ENCODE peak calls at places on chromosomes 16 and 17, in six cellular contexts. One of them, this sample, is unnamed.
A peak's percentile ranks its signal among the peaks of the same experiment; 100 is the strongest.

GRCh38 chr17:48722924-48723554 is at the start of gene PRAC2:
- DNase-seq in neural crest cell: no peak
- DNase-seq in endodermal cell: peak; percentile 85
- DNase-seq in upper lobe of right lung: no peak
- DNase-seq in Calu3: no peak
- DNase-seq in gastrocnemius medialis: no peak
- DNase-seq in this sample: no peak

GRCh38 chr16:69318177-69318910 is 7.2 kb downstream of the VPS4A start:
- DNase-seq in neural crest cell: no peak
- DNase-seq in endodermal cell: no peak
- DNase-seq in upper lobe of right lung: peak; percentile 62
- DNase-seq in Calu3: no peak
- DNase-seq in gastrocnemius medialis: no peak
- DNase-seq in this sample: no peak

GRCh38 chr17:78343433-78344201 is 16.3 kb downstream of the SOCS3 start:
- DNase-seq in neural crest cell: no peak
- DNase-seq in endodermal cell: peak; percentile 64
- DNase-seq in upper lobe of right lung: peak; percentile 85
- DNase-seq in Calu3: peak; percentile 61
- DNase-seq in gastrocnemius medialis: peak; percentile 50
- DNase-seq in this sample: peak; percentile 53

GRCh38 chr17:39015546-39015935 is 48.3 kb upstream of the FBXO47 start:
- DNase-seq in neural crest cell: no peak
- DNase-seq in endodermal cell: no peak
- DNase-seq in upper lobe of right lung: no peak
- DNase-seq in Calu3: no peak
- DNase-seq in gastrocnemius medialis: no peak
- DNase-seq in this sample: no peak

GRCh38 chr16:51465026-51465425 is 314.0 kb upstream of the SALL1 start:
- DNase-seq in neural crest cell: no peak
- DNase-seq in endodermal cell: no peak
- DNase-seq in upper lobe of right lung: no peak
- DNase-seq in Calu3: no peak
- DNase-seq in gastrocnemius medialis: no peak
- DNase-seq in this sample: no peak

GRCh38 chr17:8250101-8250500 is 1.0 kb downstream of the PFAS start:
- DNase-seq in neural crest cell: no peak
- DNase-seq in endodermal cell: no peak
- DNase-seq in upper lobe of right lung: no peak
- DNase-seq in Calu3: no peak
- DNase-seq in gastrocnemius medialis: no peak
- DNase-seq in this sample: no peak

GRCh38 chr17:22467720-22468119 is 775.4 kb downstream of the KCNJ18 start:
- DNase-seq in neural crest cell: no peak
- DNase-seq in endodermal cell: no peak
- DNase-seq in upper lobe of right lung: no peak
- DNase-seq in Calu3: no peak
- DNase-seq in gastrocnemius medialis: no peak
- DNase-seq in this sample: no peak

GRCh38 chr17:40530988-40531971 is 29.9 kb upstream of the TNS4 start:
- DNase-seq in neural crest cell: no peak
- DNase-seq in endodermal cell: peak; percentile 61
- DNase-seq in upper lobe of right lung: peak; percentile 57
- DNase-seq in Calu3: no peak
- DNase-seq in gastrocnemius medialis: peak; percentile 11
- DNase-seq in this sample: no peak

GRCh38 chr17:40060887-40061480 is 1.8 kb upstream of the THRA start:
- DNase-seq in neural crest cell: no peak
- DNase-seq in endodermal cell: peak; percentile 56
- DNase-seq in upper lobe of right lung: no peak
- DNase-seq in Calu3: peak; percentile 64
- DNase-seq in gastrocnemius medialis: no peak
- DNase-seq in this sample: no peak

GRCh38 chr16:66457888-66458287 is 30.8 kb downstream of the BEAN1 start:
- DNase-seq in neural crest cell: no peak
- DNase-seq in endodermal cell: peak; percentile 47
- DNase-seq in upper lobe of right lung: no peak
- DNase-seq in Calu3: no peak
- DNase-seq in gastrocnemius medialis: no peak
- DNase-seq in this sample: no peak

GRCh38 chr17:14211778-14212177 is 24.9 kb downstream of the CDRT15 start:
- DNase-seq in neural crest cell: no peak
- DNase-seq in endodermal cell: peak; percentile 78
- DNase-seq in upper lobe of right lung: peak; percentile 72
- DNase-seq in Calu3: no peak
- DNase-seq in gastrocnemius medialis: no peak
- DNase-seq in this sample: peak; percentile 55

GRCh38 chr16:66375451-66375850 is 9.0 kb downstream of the CDH5 start:
- DNase-seq in neural crest cell: no peak
- DNase-seq in endodermal cell: no peak
- DNase-seq in upper lobe of right lung: no peak
- DNase-seq in Calu3: no peak
- DNase-seq in gastrocnemius medialis: no peak
- DNase-seq in this sample: no peak

GRCh38 chr16:29989111-29989858 is 6.1 kb downstream of the HIRIP3 start:
- DNase-seq in neural crest cell: no peak
- DNase-seq in endodermal cell: no peak
- DNase-seq in upper lobe of right lung: peak; percentile 80
- DNase-seq in Calu3: no peak
- DNase-seq in gastrocnemius medialis: no peak
- DNase-seq in this sample: no peak

GRCh38 chr17:32943206-32943605 is 15.3 kb downstream of the TMEM98 start:
- DNase-seq in neural crest cell: no peak
- DNase-seq in endodermal cell: peak; percentile 35
- DNase-seq in upper lobe of right lung: no peak
- DNase-seq in Calu3: no peak
- DNase-seq in gastrocnemius medialis: no peak
- DNase-seq in this sample: no peak

GRCh38 chr16:1174477-1175357 is 21.8 kb downstream of the CACNA1H start:
- DNase-seq in neural crest cell: no peak
- DNase-seq in endodermal cell: no peak
- DNase-seq in upper lobe of right lung: no peak
- DNase-seq in Calu3: peak; percentile 59
- DNase-seq in gastrocnemius medialis: no peak
- DNase-seq in this sample: no peak

GRCh38 chr16:79372504-79373184 is 227.9 kb downstream of the MAF start:
- DNase-seq in neural crest cell: no peak
- DNase-seq in endodermal cell: no peak
- DNase-seq in upper lobe of right lung: no peak
- DNase-seq in Calu3: peak; percentile 24
- DNase-seq in gastrocnemius medialis: no peak
- DNase-seq in this sample: peak; percentile 45

GRCh38 chr16:84603115-84603816 is 14.6 kb downstream of the COTL1 start:
- DNase-seq in neural crest cell: no peak
- DNase-seq in endodermal cell: no peak
- DNase-seq in upper lobe of right lung: peak; percentile 85
- DNase-seq in Calu3: peak; percentile 65
- DNase-seq in gastrocnemius medialis: peak; percentile 81
- DNase-seq in this sample: no peak

GRCh38 chr17:37701424-37702020 is 43.3 kb downstream of the HNF1B start:
- DNase-seq in neural crest cell: peak; percentile 16
- DNase-seq in endodermal cell: peak; percentile 87
- DNase-seq in upper lobe of right lung: peak; percentile 72
- DNase-seq in Calu3: peak; percentile 93
- DNase-seq in gastrocnemius medialis: no peak
- DNase-seq in this sample: no peak

GRCh38 chr16:79437764-79438728 is 162.5 kb downstream of the MAF start:
- DNase-seq in neural crest cell: peak; percentile 25
- DNase-seq in endodermal cell: peak; percentile 72
- DNase-seq in upper lobe of right lung: peak; percentile 71
- DNase-seq in Calu3: peak; percentile 8
- DNase-seq in gastrocnemius medialis: peak; percentile 75
- DNase-seq in this sample: no peak

GRCh38 chr16:81143921-81144471 is 47.8 kb upstream of the GCSH start:
- DNase-seq in neural crest cell: no peak
- DNase-seq in endodermal cell: no peak
- DNase-seq in upper lobe of right lung: no peak
- DNase-seq in Calu3: peak; percentile 93
- DNase-seq in gastrocnemius medialis: no peak
- DNase-seq in this sample: no peak

GRCh38 chr17:76911299-76912007 is 43.2 kb downstream of the MGAT5B start:
- DNase-seq in neural crest cell: no peak
- DNase-seq in endodermal cell: no peak
- DNase-seq in upper lobe of right lung: no peak
- DNase-seq in Calu3: no peak
- DNase-seq in gastrocnemius medialis: no peak
- DNase-seq in this sample: no peak

GRCh38 chr16:56611281-56611833 is 3.0 kb downstream of the MT2A start:
- DNase-seq in neural crest cell: no peak
- DNase-seq in endodermal cell: no peak
- DNase-seq in upper lobe of right lung: no peak
- DNase-seq in Calu3: no peak
- DNase-seq in gastrocnemius medialis: peak; percentile 98
- DNase-seq in this sample: no peak

GRCh38 chr17:71437176-71437575 is 683.6 kb upstream of the SOX9 start:
- DNase-seq in neural crest cell: no peak
- DNase-seq in endodermal cell: no peak
- DNase-seq in upper lobe of right lung: no peak
- DNase-seq in Calu3: no peak
- DNase-seq in gastrocnemius medialis: no peak
- DNase-seq in this sample: no peak
- TF ChIP-seq CTCF in neural crest cell: no peak
- TF ChIP-seq CTCF in endodermal cell: no peak
- TF ChIP-seq CTCF in upper lobe of right lung: no peak
- TF ChIP-seq CTCF in Calu3: no peak
- TF ChIP-seq CTCF in gastrocnemius medialis: no peak
- TF ChIP-seq CTCF in this sample: no peak

GRCh38 chr16:23378256-23378655 is 74.7 kb downstream of the COG7 start:
- DNase-seq in neural crest cell: no peak
- DNase-seq in endodermal cell: no peak
- DNase-seq in upper lobe of right lung: no peak
- DNase-seq in Calu3: no peak
- DNase-seq in gastrocnemius medialis: no peak
- DNase-seq in this sample: no peak
- TF ChIP-seq CTCF in neural crest cell: no peak
- TF ChIP-seq CTCF in endodermal cell: no peak
- TF ChIP-seq CTCF in upper lobe of right lung: no peak
- TF ChIP-seq CTCF in Calu3: no peak
- TF ChIP-seq CTCF in gastrocnemius medialis: no peak
- TF ChIP-seq CTCF in this sample: no peak

DNA sequence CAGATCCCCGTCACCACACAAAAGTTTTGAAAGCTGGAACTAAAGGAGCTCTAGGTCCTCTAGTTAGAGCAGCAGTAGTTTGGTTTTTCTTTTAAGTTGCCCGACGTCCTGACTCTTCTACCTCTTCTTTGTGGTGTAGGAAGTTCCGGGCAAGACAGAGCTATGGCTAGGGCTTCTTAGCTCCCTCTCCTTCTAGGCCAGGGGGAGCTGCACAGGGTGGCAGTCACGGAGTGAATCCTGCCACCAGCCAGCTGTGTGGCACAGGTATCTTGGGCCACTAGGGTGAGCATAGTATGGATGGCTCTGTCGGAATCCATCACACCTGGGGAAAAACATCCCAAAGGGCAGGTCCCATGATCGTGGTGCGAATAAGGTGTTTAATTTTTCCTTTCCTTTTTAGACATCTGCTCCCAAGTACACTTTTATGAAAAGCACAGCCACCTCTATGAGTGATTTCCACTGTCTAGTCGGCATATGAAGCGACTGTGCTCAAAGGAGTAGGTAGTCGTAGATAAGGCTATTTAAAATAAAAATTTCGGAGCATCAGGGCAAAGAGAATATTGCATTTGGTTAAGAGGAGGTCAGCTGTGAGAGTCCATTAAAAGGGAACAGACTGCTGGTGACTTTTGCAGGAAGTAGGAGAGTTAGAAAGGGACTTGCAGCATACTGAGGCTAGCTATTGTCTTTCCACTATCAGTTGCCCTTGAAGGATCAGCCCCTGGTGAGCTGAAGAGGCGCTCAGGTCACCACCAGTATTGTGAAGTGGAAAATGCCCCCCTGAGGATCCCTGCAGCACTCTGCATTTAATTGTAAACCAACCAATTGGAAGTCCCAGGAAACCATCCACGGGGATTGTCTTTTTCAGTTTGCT is 2.1 kb downstream of the PRKCA start:
- DNase-seq in neural crest cell: no peak
- DNase-seq in endodermal cell: peak; percentile 90
- DNase-seq in upper lobe of right lung: no peak
- DNase-seq in Calu3: peak; percentile 58
- DNase-seq in gastrocnemius medialis: no peak
- DNase-seq in this sample: no peak
- TF ChIP-seq CTCF in neural crest cell: no peak
- TF ChIP-seq CTCF in endodermal cell: peak; percentile 28
- TF ChIP-seq CTCF in upper lobe of right lung: no peak
- TF ChIP-seq CTCF in Calu3: no peak
- TF ChIP-seq CTCF in gastrocnemius medialis: no peak
- TF ChIP-seq CTCF in this sample: no peak

GRCh38 chr17:81906476-81907218 is 4.6 kb downstream of the PCYT2 start:
- DNase-seq in neural crest cell: no peak
- DNase-seq in endodermal cell: peak; percentile 88
- DNase-seq in upper lobe of right lung: no peak
- DNase-seq in Calu3: no peak
- DNase-seq in gastrocnemius medialis: no peak
- DNase-seq in this sample: no peak
- TF ChIP-seq CTCF in neural crest cell: no peak
- TF ChIP-seq CTCF in endodermal cell: peak; percentile 70
- TF ChIP-seq CTCF in upper lobe of right lung: no peak
- TF ChIP-seq CTCF in Calu3: peak; percentile 23
- TF ChIP-seq CTCF in gastrocnemius medialis: no peak
- TF ChIP-seq CTCF in this sample: no peak

GRCh38 chr17:45345246-45345553 is 28.4 kb upstream of the MAP3K14 start:
- DNase-seq in neural crest cell: no peak
- DNase-seq in endodermal cell: no peak
- DNase-seq in upper lobe of right lung: peak; percentile 20
- DNase-seq in Calu3: no peak
- DNase-seq in gastrocnemius medialis: no peak
- DNase-seq in this sample: no peak
- TF ChIP-seq CTCF in neural crest cell: no peak
- TF ChIP-seq CTCF in endodermal cell: no peak
- TF ChIP-seq CTCF in upper lobe of right lung: no peak
- TF ChIP-seq CTCF in Calu3: no peak
- TF ChIP-seq CTCF in gastrocnemius medialis: no peak
- TF ChIP-seq CTCF in this sample: no peak

This sample was measured in natural killer cell.